ENCODE peak calls at places on chromosomes 6 and 20, in eight cellular contexts. Y is AG04450; H is GM23248; P is ovary; X is dorsolateral prefrontal cortex; L is CD4-positive, alpha-beta T cell; E is ascending aorta; C is brain microvascular endothelial cell. O is an unnamed sample.

GRCh38 chr6:33430991-33431879 is 11.4 kb downstream of the SYNGAP1 start:
- DNase-seq in X (peak), P (peak), Y (no peak), H (peak), L (peak), E (peak), C (peak), O (peak)

GRCh38 chr6:89221971-89222887 is 5.1 kb upstream of the GABRR1 start:
- DNase-seq in Y (no peak), C (no peak), H (peak), P (no peak), X (no peak), L (no peak), E (no peak), O (no peak)

GRCh38 chr6:165222315-165223025 is 86.9 kb downstream of the C6orf118 start:
- DNase-seq in P (no peak), H (peak), X (no peak), E (no peak), C (no peak), L (no peak), Y (no peak), O (no peak)

GRCh38 chr6:170522565-170523183 is 30.4 kb downstream of the PSMB1 start:
- DNase-seq in Y (no peak), C (no peak), P (no peak), H (peak), X (no peak), L (no peak), E (no peak), O (no peak)

GRCh38 chr6:160015778-160016684 is 47.1 kb downstream of the IGF2R start:
- DNase-seq in P (no peak), C (no peak), E (no peak), X (no peak), Y (no peak), H (no peak), L (peak), O (no peak)

GRCh38 chr6:169766232-169766631 is 14.8 kb downstream of the ERMARD start:
- DNase-seq in E (no peak), Y (no peak), P (no peak), H (no peak), L (no peak), C (no peak), X (no peak), O (no peak)

GRCh38 chr20:48632017-48632824 is 195.6 kb downstream of the PREX1 start:
- DNase-seq in H (no peak), L (no peak), P (no peak), X (no peak), Y (no peak), C (no peak), E (no peak), O (no peak)

GRCh38 chr6:9456241-9456658 is 958.6 kb downstream of the TFAP2A start:
- DNase-seq in Y (no peak), C (no peak), P (no peak), X (no peak), E (no peak), L (no peak), H (no peak), O (no peak)

GRCh38 chr6:50655848-50656453 is 57.4 kb upstream of the TFAP2D start:
- DNase-seq in C (no peak), P (no peak), L (no peak), E (no peak), Y (no peak), H (peak), X (no peak), O (no peak)

GRCh38 chr20:47481330-47482216 is 20.1 kb upstream of the NCOA3 start:
- DNase-seq in H (no peak), C (no peak), X (no peak), P (no peak), E (no peak), L (no peak), Y (no peak), O (no peak)

GRCh38 chr6:40903456-40903855 is 135.6 kb downstream of the UNC5CL start:
- DNase-seq in P (no peak), L (no peak), Y (no peak), C (no peak), E (no peak), H (peak), X (no peak), O (no peak)

GRCh38 chr6:89475634-89476033 is 42.7 kb downstream of the ANKRD6 start:
- DNase-seq in H (peak), L (no peak), C (peak), Y (no peak), X (no peak), E (no peak), P (no peak), O (no peak)

GRCh38 chr6:90669420-90669819 is 82.5 kb upstream of the MAP3K7 start:
- DNase-seq in Y (no peak), E (no peak), L (no peak), C (no peak), P (no peak), H (no peak), X (no peak), O (no peak)
- H3K27ac ChIP-seq in Y (no peak), E (no peak), L (no peak), C (no peak), P (no peak), H (no peak), X (no peak), O (no peak)

GRCh38 chr6:45419574-45420082 is 41.9 kb upstream of the SUPT3H start:
- DNase-seq in X (peak), C (peak), Y (no peak), L (peak), H (no peak), P (peak), E (peak), O (no peak)

GRCh38 chr6:45420083-45420908 is 42.6 kb upstream of the SUPT3H start:
- DNase-seq in Y (no peak), H (peak), L (peak), P (peak), C (peak), E (no peak), X (no peak), O (no peak)

GRCh38 chr6:45422541-45423110 is 44.9 kb upstream of the SUPT3H start:
- DNase-seq in C (peak), Y (no peak), H (peak), L (peak), P (peak), E (no peak), X (no peak), O (peak)

GRCh38 chr6:45421700-45422540 is 44.2 kb upstream of the SUPT3H start:
- DNase-seq in L (peak), X (peak), H (peak), C (peak), P (peak), E (peak), Y (no peak), O (peak)

GRCh38 chr6:45420909-45421699 is 43.4 kb upstream of the SUPT3H start:
- DNase-seq in X (no peak), H (peak), Y (no peak), E (no peak), P (no peak), C (no peak), L (no peak), O (no peak)
- H3K27ac ChIP-seq in X (no peak), H (peak), Y (peak), E (no peak), P (no peak), C (peak), L (peak), O (no peak)

GRCh38 chr6:11218077-11218392 is 14.4 kb downstream of the NEDD9 start:
- DNase-seq in C (no peak), H (no peak), Y (no peak), L (no peak), P (no peak), X (no peak), E (no peak), O (no peak)

GRCh38 chr6:11221623-11222384 is 10.7 kb downstream of the NEDD9 start:
- DNase-seq in L (no peak), Y (no peak), E (no peak), H (no peak), C (no peak), P (no peak), X (no peak), O (no peak)

GRCh38 chr6:11217360-11218076 is 14.9 kb downstream of the NEDD9 start:
- DNase-seq in L (no peak), Y (no peak), H (no peak), P (no peak), C (no peak), X (no peak), E (no peak), O (no peak)

GRCh38 chr6:11218477-11218826 is 14.0 kb downstream of the NEDD9 start:
- DNase-seq in C (no peak), H (no peak), L (no peak), Y (no peak), P (no peak), E (no peak), X (no peak), O (no peak)

DNA sequence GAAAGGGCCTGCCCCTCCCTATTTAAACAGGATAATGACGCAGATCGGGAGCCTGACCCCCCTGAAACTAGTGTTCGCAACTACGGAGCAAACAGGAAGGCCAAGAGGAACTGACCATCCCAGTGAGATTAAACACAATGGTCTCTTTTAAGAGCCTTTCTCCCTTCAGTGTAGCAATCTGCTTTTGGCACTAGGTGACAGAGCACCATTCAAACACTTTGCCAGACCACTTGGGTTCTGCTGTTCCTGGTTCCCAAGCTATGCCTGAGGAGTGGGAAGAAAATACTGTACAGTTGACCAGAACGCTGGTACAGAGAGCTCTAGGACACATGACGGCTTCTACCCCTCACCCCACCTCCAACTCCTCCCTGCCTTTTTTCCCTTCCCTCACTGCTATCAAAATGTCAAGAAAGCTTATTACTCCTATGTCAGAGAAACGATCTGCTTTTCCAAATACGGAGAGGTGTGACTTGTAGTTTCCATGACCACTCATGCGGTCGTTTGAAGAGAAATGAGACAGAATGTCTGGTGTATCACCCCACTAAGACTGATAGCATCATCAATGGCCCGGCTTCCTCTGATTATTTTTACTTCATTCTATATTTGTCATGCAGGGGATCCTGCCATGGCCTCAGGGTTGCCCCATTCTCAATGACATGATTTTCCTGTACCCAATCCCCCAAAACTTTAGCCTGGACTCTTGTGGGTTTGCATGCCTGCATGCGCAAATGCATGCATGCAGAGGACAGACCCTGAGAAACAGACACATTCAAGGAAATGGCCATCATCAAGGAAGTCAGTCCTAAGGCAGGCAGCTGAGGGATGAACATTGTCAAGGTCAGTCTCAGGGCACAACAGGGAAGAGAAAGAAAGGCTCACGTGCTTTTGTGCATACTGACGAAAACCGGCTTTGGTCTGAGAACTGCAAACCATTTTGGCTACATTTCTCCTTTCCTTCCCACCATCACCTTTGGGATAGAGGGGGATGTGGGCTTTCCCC is 13.3 kb downstream of the NEDD9 start:
- DNase-seq in X (no peak), H (no peak), Y (no peak), P (no peak), C (no peak), E (no peak), L (no peak), O (no peak)
- H3K27ac ChIP-seq in X (peak), H (no peak), Y (no peak), P (no peak), C (no peak), E (peak), L (no peak), O (peak)

GRCh38 chr20:10864076-10864672 is 190.4 kb upstream of the JAG1 start:
- DNase-seq in X (no peak), H (peak), C (peak), P (no peak), E (no peak), Y (no peak), L (no peak), O (no peak)

GRCh38 chr20:10861619-10862018 is 187.8 kb upstream of the JAG1 start:
- DNase-seq in X (no peak), Y (no peak), H (no peak), P (no peak), C (no peak), E (no peak), L (no peak), O (no peak)

GRCh38 chr20:10868299-10868698 is 194.5 kb upstream of the JAG1 start:
- DNase-seq in H (no peak), P (no peak), C (no peak), E (no peak), L (no peak), X (no peak), Y (no peak), O (no peak)

GRCh38 chr20:10861086-10861485 is 187.3 kb upstream of the JAG1 start:
- DNase-seq in L (no peak), X (no peak), H (peak), E (no peak), P (no peak), Y (peak), C (peak), O (no peak)

GRCh38 chr20:10863337-10864060 is 189.7 kb upstream of the JAG1 start:
- DNase-seq in X (no peak), L (no peak), Y (peak), E (no peak), P (no peak), H (peak), C (peak), O (no peak)
- H3K27ac ChIP-seq in X (no peak), L (no peak), Y (peak), E (peak), P (no peak), H (peak), C (peak), O (no peak)

GRCh38 chr6:158279615-158280014 is 32.6 kb upstream of the TULP4 start:
- DNase-seq in H (no peak), Y (no peak), P (peak), L (no peak), E (no peak), X (no peak), C (no peak), O (no peak)
- H3K27ac ChIP-seq in H (no peak), Y (no peak), P (peak), L (no peak), E (no peak), X (no peak), C (no peak), O (no peak)

GRCh38 chr20:63655249-63655648 is 2.0 kb upstream of the STMN3 start:
- DNase-seq in X (no peak), Y (no peak), C (no peak), E (no peak), L (no peak), H (no peak), P (no peak), O (no peak)

GRCh38 chr20:63651942-63652191 is 1.4 kb downstream of the STMN3 start:
- DNase-seq in C (no peak), X (no peak), P (no peak), H (no peak), L (no peak), Y (no peak), E (no peak), O (no peak)

GRCh38 chr20:63653974-63654680 is 903 bp upstream of the STMN3 start:
- DNase-seq in X (no peak), H (no peak), Y (no peak), E (no peak), L (no peak), C (no peak), P (no peak), O (no peak)

GRCh38 chr20:63652192-63652980 is 838 bp downstream of the STMN3 start:
- DNase-seq in P (peak), X (no peak), C (no peak), H (peak), L (no peak), Y (no peak), E (no peak), O (no peak)

DNA sequence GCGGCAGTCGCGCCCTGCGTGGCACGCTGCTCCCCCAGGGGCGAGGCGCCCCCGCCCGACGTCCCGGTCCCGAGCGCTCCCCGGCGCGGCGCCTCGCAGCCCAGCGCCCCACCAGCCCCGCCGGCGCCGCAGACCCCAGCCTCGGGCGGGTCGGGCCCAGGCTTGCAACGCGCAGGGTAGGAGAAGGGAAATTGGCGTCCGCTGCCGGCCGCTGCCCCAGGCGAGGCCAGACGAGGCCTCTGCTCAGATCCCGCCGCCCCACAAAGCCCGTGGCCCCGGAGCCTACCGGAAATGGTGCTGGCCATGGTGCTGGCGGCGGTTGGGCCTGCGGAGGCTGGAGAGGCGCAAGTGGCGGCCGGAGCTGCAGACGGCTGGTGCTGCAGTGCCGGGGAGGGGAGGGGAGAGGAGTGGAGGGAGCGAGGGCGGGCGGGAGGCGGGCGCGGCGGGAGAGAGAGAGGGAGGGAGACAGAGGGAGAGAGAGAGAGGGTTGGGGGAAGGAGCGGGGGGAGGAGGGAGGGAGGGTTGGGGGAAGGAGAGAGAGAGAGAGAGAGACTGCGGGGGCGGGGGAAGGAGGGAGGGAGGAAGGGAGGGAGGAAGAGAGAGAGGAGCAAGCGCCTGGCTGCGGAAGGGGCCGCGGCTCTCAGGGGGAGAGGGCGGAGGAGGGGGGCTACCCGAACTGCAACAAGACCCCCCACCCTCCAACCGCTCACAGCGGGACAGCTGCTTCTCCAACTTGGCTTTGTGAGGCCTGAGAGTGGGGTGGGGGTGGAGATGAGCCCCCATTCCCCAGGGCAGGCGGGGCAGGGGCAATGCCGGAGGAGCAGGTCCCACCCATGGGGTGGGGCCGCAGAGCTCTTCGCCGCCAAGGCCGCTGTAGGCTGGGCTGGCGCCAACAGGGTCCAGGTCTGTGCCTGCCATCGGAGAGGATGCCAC is at the start of gene STMN3:
- DNase-seq in H (peak), C (peak), X (peak), Y (peak), P (peak), L (peak), E (peak), O (peak)
- H3K27ac ChIP-seq in H (no peak), C (no peak), X (no peak), Y (no peak), P (peak), L (peak), E (peak), O (peak)

GRCh38 chr6:36908758-36909157 is 23.0 kb downstream of the C6orf89 start:
- DNase-seq in P (no peak), X (no peak), Y (no peak), L (no peak), H (no peak), C (no peak), E (no peak), O (no peak)

GRCh38 chr6:36904096-36904495 is 18.3 kb downstream of the C6orf89 start:
- DNase-seq in H (peak), C (no peak), X (no peak), E (no peak), Y (no peak), L (no peak), P (no peak), O (no peak)

GRCh38 chr6:36907781-36908180 is 22.0 kb downstream of the C6orf89 start:
- DNase-seq in Y (no peak), C (no peak), X (no peak), P (peak), L (no peak), H (no peak), E (peak), O (no peak)

GRCh38 chr6:36904851-36905393 is 19.2 kb downstream of the C6orf89 start:
- DNase-seq in Y (no peak), L (no peak), C (no peak), H (no peak), P (no peak), X (no peak), E (no peak), O (no peak)

GRCh38 chr6:36906539-36906938 is 20.8 kb downstream of the C6orf89 start:
- DNase-seq in L (no peak), C (no peak), P (no peak), H (no peak), X (no peak), Y (no peak), E (no peak), O (no peak)
- H3K27ac ChIP-seq in L (no peak), C (no peak), P (peak), H (no peak), X (no peak), Y (no peak), E (peak), O (no peak)

GRCh38 chr6:6875818-6876470 is 231.8 kb upstream of the RREB1 start:
- DNase-seq in C (peak), H (peak), E (no peak), X (no peak), P (no peak), Y (peak), L (no peak), O (no peak)
- H3K27ac ChIP-seq in C (no peak), H (peak), E (no peak), X (no peak), P (peak), Y (no peak), L (no peak), O (no peak)

GRCh38 chr20:38001173-38001875 is 31.9 kb downstream of the TTI1 start:
- DNase-seq in H (peak), P (no peak), Y (peak), E (no peak), X (no peak), C (peak), L (no peak), O (no peak)
- H3K27ac ChIP-seq in H (peak), P (no peak), Y (peak), E (no peak), X (no peak), C (peak), L (no peak), O (no peak)

GRCh38 chr6:116060572-116061283 is at the start of gene FRK:
- DNase-seq in H (peak), P (peak), L (no peak), E (peak), Y (no peak), X (no peak), C (peak), O (no peak)

GRCh38 chr6:116057766-116058165 is 2.9 kb downstream of the FRK start:
- DNase-seq in C (no peak), Y (no peak), L (no peak), E (no peak), H (no peak), X (no peak), P (no peak), O (no peak)

GRCh38 chr6:116051244-116051643 is 9.4 kb downstream of the FRK start:
- DNase-seq in E (no peak), X (no peak), C (no peak), L (no peak), Y (no peak), P (no peak), H (no peak), O (no peak)

GRCh38 chr6:116059713-116060571 is 749 bp downstream of the FRK start:
- DNase-seq in X (no peak), H (peak), Y (no peak), P (no peak), L (no peak), C (no peak), E (no peak), O (no peak)

GRCh38 chr6:116055513-116055912 is 5.2 kb downstream of the FRK start:
- DNase-seq in H (no peak), P (no peak), Y (no peak), X (no peak), E (no peak), L (no peak), C (no peak), O (no peak)
- H3K27ac ChIP-seq in H (no peak), P (no peak), Y (no peak), X (no peak), E (no peak), L (no peak), C (no peak), O (no peak)